ENCODE peak calls at places on chromosomes 4 and X, in seven cellular contexts. Q, E, H, I, G, P and N are unnamed samples.

GRCh38 chr4:150173420-150173819 is 95.2 kb downstream of the DCLK2 start:
- DNase-seq in Q (peak; percentile 10), E (no peak), H (no peak), I (no peak), G (no peak), P (no peak), N (no peak)

GRCh38 chrX:155314260-155314659 is 20.2 kb downstream of the CLIC2 start:
- DNase-seq in Q (no peak), E (no peak), H (no peak), I (no peak), G (no peak), P (no peak), N (no peak)

GRCh38 chrX:50072110-50072509 is 128.7 kb downstream of the AKAP4 start:
- DNase-seq in Q (no peak), E (no peak), H (no peak), I (no peak), G (no peak), P (no peak), N (no peak)

GRCh38 chr4:3296651-3297050 is 3.8 kb downstream of the RGS12 start:
- DNase-seq in Q (no peak), E (no peak), H (no peak), I (no peak), G (no peak), P (no peak), N (no peak)

GRCh38 chrX:47232803-47233332 is at the start of gene USP11:
- DNase-seq in Q (peak; percentile 75), E (no peak), H (peak; percentile 61), I (peak; percentile 15), G (no peak), P (peak; percentile 51), N (peak; percentile 48)

GRCh38 chr4:102319594-102319993 is 25.7 kb downstream of the SLC39A8 start:
- DNase-seq in Q (no peak), E (no peak), H (no peak), I (no peak), G (no peak), P (no peak), N (no peak)

GRCh38 chr4:76803522-76803921 is 94.4 kb downstream of the SOWAHB start:
- DNase-seq in Q (no peak), E (peak; percentile 95), H (no peak), I (peak; percentile 84), G (no peak), P (peak; percentile 92), N (no peak)

GRCh38 chrX:24515447-24515846 is 50.4 kb downstream of the PDK3 start:
- DNase-seq in Q (peak; percentile 27), E (peak; percentile 30), H (no peak), I (no peak), G (no peak), P (peak; percentile 4), N (no peak)

GRCh38 chr4:10417720-10418119 is 39.5 kb downstream of the ZNF518B start:
- DNase-seq in Q (no peak), E (no peak), H (no peak), I (no peak), G (no peak), P (no peak), N (no peak)

GRCh38 chr4:107794001-107794400 is 30.7 kb upstream of the SGMS2 start:
- DNase-seq in Q (no peak), E (no peak), H (no peak), I (peak; percentile 14), G (no peak), P (no peak), N (no peak)

GRCh38 chrX:1468250-1468772 is 15.6 kb upstream of the ASMTL start:
- DNase-seq in Q (no peak), E (peak; percentile 83), H (no peak), I (peak; percentile 59), G (no peak), P (no peak), N (peak; percentile 73)

GRCh38 chr4:113331811-113332210 is 282.4 kb downstream of the ANK2 start:
- DNase-seq in Q (no peak), E (no peak), H (no peak), I (no peak), G (no peak), P (no peak), N (no peak)

GRCh38 chr4:8199594-8200301 is 658 bp downstream of the SH3TC1 start:
- DNase-seq in Q (no peak), E (no peak), H (no peak), I (no peak), G (peak; percentile 55), P (no peak), N (peak; percentile 40)

GRCh38 chrX:48883729-48884128 is 13.8 kb downstream of the TIMM17B start:
- DNase-seq in Q (no peak), E (no peak), H (no peak), I (no peak), G (no peak), P (no peak), N (no peak)

GRCh38 chr4:163808091-163808490 is 313.6 kb downstream of the TMA16 start:
- DNase-seq in Q (no peak), E (no peak), H (no peak), I (no peak), G (no peak), P (no peak), N (no peak)

GRCh38 chrX:45757272-45757671 is 556.6 kb upstream of the DIPK2B start:
- DNase-seq in Q (no peak), E (no peak), H (no peak), I (no peak), G (no peak), P (no peak), N (no peak)

GRCh38 chrX:129108936-129109335 is 414.4 kb downstream of the SMARCA1 start:
- DNase-seq in Q (no peak), E (no peak), H (no peak), I (no peak), G (no peak), P (no peak), N (no peak)

GRCh38 chr4:84324850-84325249 is 174.2 kb downstream of the NKX6-1 start:
- DNase-seq in Q (peak; percentile 49), E (no peak), H (peak; percentile 5), I (no peak), G (no peak), P (no peak), N (no peak)

GRCh38 chr4:132572210-132572609 is 576.9 kb upstream of the PCDH10 start:
- DNase-seq in Q (peak; percentile 63), E (no peak), H (no peak), I (peak; percentile 30), G (no peak), P (peak; percentile 25), N (no peak)

GRCh38 chrX:136598631-136599030 is 49.3 kb upstream of the CD40LG start:
- DNase-seq in Q (no peak), E (no peak), H (no peak), I (no peak), G (no peak), P (no peak), N (no peak)

GRCh38 chrX:41449138-41449537 is 2.0 kb downstream of the NYX start:
- DNase-seq in Q (no peak), E (no peak), H (no peak), I (no peak), G (no peak), P (no peak), N (no peak)

GRCh38 chrX:102846544-102847236 is 90.4 kb upstream of the RAB40AL start:
- DNase-seq in Q (no peak), E (peak; percentile 6), H (no peak), I (peak; percentile 71), G (no peak), P (peak; percentile 73), N (no peak)

GRCh38 chrX:2664497-2664896 is 26.6 kb upstream of the CD99 start:
- DNase-seq in Q (no peak), E (no peak), H (no peak), I (no peak), G (no peak), P (peak; percentile 87), N (no peak)

GRCh38 chrX:2665387-2666304 is 25.4 kb upstream of the CD99 start:
- DNase-seq in Q (no peak), E (no peak), H (no peak), I (no peak), G (no peak), P (no peak), N (no peak)

GRCh38 chrX:2666491-2666890 is 24.6 kb upstream of the CD99 start:
- DNase-seq in Q (no peak), E (no peak), H (no peak), I (no peak), G (no peak), P (no peak), N (no peak)

GRCh38 chrX:2658585-2659292 is 32.4 kb upstream of the CD99 start:
- DNase-seq in Q (no peak), E (no peak), H (no peak), I (no peak), G (no peak), P (no peak), N (no peak)

GRCh38 chrX:2662586-2662985 is 28.5 kb upstream of the CD99 start:
- DNase-seq in Q (no peak), E (no peak), H (no peak), I (no peak), G (no peak), P (no peak), N (no peak)
- TF ChIP-seq CTCF in Q (no peak), E (no peak), H (no peak), I (no peak), G (no peak), P (no peak), N (no peak)

GRCh38 chrX:57573754-57574153 is 18.1 kb upstream of the ZXDB start:
- DNase-seq in Q (peak; percentile 30), E (peak; percentile 38), H (no peak), I (no peak), G (no peak), P (peak; percentile 17), N (no peak)
- TF ChIP-seq CTCF in Q (peak; percentile 45), E (peak; percentile 45), H (peak; percentile 50), I (peak; percentile 63), G (peak; percentile 44), P (peak; percentile 54), N (no peak)

GRCh38 chr4:85756938-85757337 is 282.0 kb downstream of the ARHGAP24 start:
- DNase-seq in Q (peak; percentile 31), E (peak; percentile 61), H (no peak), I (peak; percentile 40), G (no peak), P (peak; percentile 62), N (no peak)
- TF ChIP-seq CTCF in Q (peak; percentile 53), E (peak; percentile 19), H (peak; percentile 37), I (peak; percentile 73), G (peak; percentile 43), P (peak; percentile 64), N (no peak)

DNA sequence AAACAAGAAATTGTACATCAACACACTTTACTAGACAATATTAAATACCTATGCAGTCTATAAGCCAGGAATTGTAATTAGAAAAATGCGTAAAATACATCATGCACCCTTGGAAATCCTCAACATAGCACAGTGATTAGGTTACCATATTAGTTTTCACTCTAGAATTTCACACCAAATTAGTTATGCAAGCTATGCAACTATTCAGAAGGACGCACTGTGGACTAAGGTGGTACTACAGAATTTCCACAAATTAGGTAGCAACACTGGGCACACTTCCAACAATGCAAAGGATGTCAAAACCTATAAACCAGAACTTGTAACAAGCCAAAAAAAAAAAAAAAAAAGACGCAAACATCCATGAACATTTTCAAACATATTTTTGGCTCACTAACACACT is 71.1 kb upstream of the ZCCHC13 start:
- DNase-seq in Q (no peak), E (peak; percentile 81), H (no peak), I (peak; percentile 33), G (no peak), P (peak; percentile 23), N (no peak)
- TF ChIP-seq CTCF in Q (no peak), E (no peak), H (peak; percentile 33), I (peak; percentile 57), G (no peak), P (no peak), N (no peak)